ENCODE peak calls at places on chromosomes 16 and 17, in six cellular contexts. X is Calu3, W is WTC11, U is spleen, Z is AG09309, C is IMR-90. M is an unnamed sample.

GRCh38 chr16:87053016-87053982 is 263.9 kb downstream of the C16orf95 start:
- DNase-seq in X (no peak), W (peak; percentile 45), U (no peak), Z (no peak), C (no peak), M (no peak)

GRCh38 chr17:20273741-20274500 is 193.4 kb downstream of the LGALS9B start:
- DNase-seq in X (no peak), W (no peak), U (no peak), Z (no peak), C (no peak), M (no peak)

GRCh38 chr17:41325126-41325525 is 9.6 kb upstream of the KRTAP17-1 start:
- DNase-seq in X (no peak), W (no peak), U (no peak), Z (no peak), C (no peak), M (no peak)

GRCh38 chr16:80084614-80085013 is 456.2 kb upstream of the DYNLRB2 start:
- DNase-seq in X (peak; percentile 21), W (peak; percentile 51), U (no peak), Z (peak; percentile 18), C (no peak), M (peak; percentile 61)

GRCh38 chr16:72793716-72794115 is 254.2 kb downstream of the ZFHX3 start:
- DNase-seq in X (no peak), W (no peak), U (no peak), Z (no peak), C (no peak), M (no peak)

GRCh38 chr17:78963378-78963777 is 16.3 kb downstream of the LGALS3BP start:
- DNase-seq in X (no peak), W (no peak), U (no peak), Z (no peak), C (no peak), M (no peak)

GRCh38 chr17:1554751-1555617 is 7.6 kb downstream of the PITPNA start:
- DNase-seq in X (no peak), W (no peak), U (peak; percentile 54), Z (no peak), C (no peak), M (no peak)

GRCh38 chr17:32953062-32953461 is 25.1 kb downstream of the TMEM98 start:
- DNase-seq in X (no peak), W (no peak), U (no peak), Z (no peak), C (no peak), M (no peak)

GRCh38 chr17:78414178-78415162 is 36.0 kb downstream of the PGS1 start:
- DNase-seq in X (no peak), W (no peak), U (peak; percentile 85), Z (no peak), C (no peak), M (no peak)

GRCh38 chr17:2172447-2172938 is 117.6 kb downstream of the HIC1 start:
- DNase-seq in X (no peak), W (no peak), U (no peak), Z (no peak), C (peak; percentile 92), M (no peak)

GRCh38 chr16:68078726-68079615 is 6.2 kb upstream of the NFATC3 start:
- DNase-seq in X (no peak), W (no peak), U (no peak), Z (no peak), C (no peak), M (no peak)

GRCh38 chr17:65074778-65075250 is 18.3 kb upstream of the GNA13 start:
- DNase-seq in X (no peak), W (no peak), U (peak; percentile 86), Z (no peak), C (peak; percentile 68), M (no peak)

GRCh38 chr17:18195246-18195645 is 11.6 kb downstream of the ALKBH5 start:
- DNase-seq in X (no peak), W (no peak), U (no peak), Z (no peak), C (no peak), M (no peak)

GRCh38 chr17:62781826-62782225 is 26.3 kb downstream of the MARCHF10 start:
- DNase-seq in X (no peak), W (no peak), U (no peak), Z (no peak), C (peak; percentile 36), M (peak; percentile 95)

GRCh38 chr17:32319548-32319905 is 22.4 kb downstream of the C17orf75 start:
- DNase-seq in X (peak; percentile 86), W (peak; percentile 93), U (peak; percentile 91), Z (no peak), C (peak; percentile 41), M (peak; percentile 71)

GRCh38 chr16:87747626-87748025 is 18.2 kb downstream of the KLHDC4 start:
- DNase-seq in X (no peak), W (peak; percentile 33), U (no peak), Z (no peak), C (no peak), M (no peak)

GRCh38 chr17:40331743-40332641 is 23.0 kb downstream of the RARA start:
- DNase-seq in X (peak; percentile 87), W (no peak), U (peak; percentile 92), Z (no peak), C (no peak), M (peak; percentile 89)

GRCh38 chr17:47980516-47980915 is 9.6 kb downstream of the CDK5RAP3 start:
- DNase-seq in X (no peak), W (no peak), U (no peak), Z (no peak), C (no peak), M (no peak)

GRCh38 chr17:27563532-27563931 is 67.5 kb upstream of the LGALS9 start:
- DNase-seq in X (no peak), W (no peak), U (peak; percentile 46), Z (no peak), C (no peak), M (no peak)

GRCh38 chr17:66250686-66251085 is 21.5 kb upstream of the APOH start:
- DNase-seq in X (no peak), W (no peak), U (no peak), Z (no peak), C (no peak), M (no peak)

GRCh38 chr17:66260688-66261087 is 31.5 kb upstream of the APOH start:
- DNase-seq in X (no peak), W (no peak), U (no peak), Z (no peak), C (no peak), M (no peak)

GRCh38 chr17:66260265-66260664 is 31.1 kb upstream of the APOH start:
- DNase-seq in X (no peak), W (no peak), U (no peak), Z (no peak), C (no peak), M (no peak)

GRCh38 chr17:66255527-66255971 is 26.3 kb upstream of the APOH start:
- DNase-seq in X (no peak), W (no peak), U (no peak), Z (no peak), C (no peak), M (no peak)

DNA sequence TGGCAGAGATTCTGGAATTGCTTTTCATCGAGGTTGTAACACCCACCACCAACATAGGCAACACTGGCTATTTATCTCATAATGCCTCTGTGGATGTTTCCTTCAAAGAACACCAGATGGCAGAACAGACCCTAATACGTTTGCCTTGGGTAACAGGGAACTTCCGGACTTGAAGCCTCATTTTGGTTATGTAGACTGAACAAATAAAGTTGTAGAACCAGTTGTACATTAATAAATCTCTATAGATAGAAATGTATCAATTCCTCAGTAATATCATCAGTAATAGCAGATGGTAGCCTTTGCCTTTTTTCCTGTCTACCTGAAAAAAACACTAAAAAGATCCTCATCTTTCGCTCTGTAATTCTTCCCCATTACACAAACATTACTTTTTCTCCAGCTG is 25.9 kb upstream of the APOH start:
- DNase-seq in X (peak; percentile 39), W (no peak), U (no peak), Z (no peak), C (peak; percentile 83), M (peak; percentile 82)
- TF ChIP-seq CTCF in X (peak; percentile 73), W (peak; percentile 34), U (peak; percentile 78), Z (peak; percentile 72), C (peak; percentile 90), M (peak; percentile 72)

DNA sequence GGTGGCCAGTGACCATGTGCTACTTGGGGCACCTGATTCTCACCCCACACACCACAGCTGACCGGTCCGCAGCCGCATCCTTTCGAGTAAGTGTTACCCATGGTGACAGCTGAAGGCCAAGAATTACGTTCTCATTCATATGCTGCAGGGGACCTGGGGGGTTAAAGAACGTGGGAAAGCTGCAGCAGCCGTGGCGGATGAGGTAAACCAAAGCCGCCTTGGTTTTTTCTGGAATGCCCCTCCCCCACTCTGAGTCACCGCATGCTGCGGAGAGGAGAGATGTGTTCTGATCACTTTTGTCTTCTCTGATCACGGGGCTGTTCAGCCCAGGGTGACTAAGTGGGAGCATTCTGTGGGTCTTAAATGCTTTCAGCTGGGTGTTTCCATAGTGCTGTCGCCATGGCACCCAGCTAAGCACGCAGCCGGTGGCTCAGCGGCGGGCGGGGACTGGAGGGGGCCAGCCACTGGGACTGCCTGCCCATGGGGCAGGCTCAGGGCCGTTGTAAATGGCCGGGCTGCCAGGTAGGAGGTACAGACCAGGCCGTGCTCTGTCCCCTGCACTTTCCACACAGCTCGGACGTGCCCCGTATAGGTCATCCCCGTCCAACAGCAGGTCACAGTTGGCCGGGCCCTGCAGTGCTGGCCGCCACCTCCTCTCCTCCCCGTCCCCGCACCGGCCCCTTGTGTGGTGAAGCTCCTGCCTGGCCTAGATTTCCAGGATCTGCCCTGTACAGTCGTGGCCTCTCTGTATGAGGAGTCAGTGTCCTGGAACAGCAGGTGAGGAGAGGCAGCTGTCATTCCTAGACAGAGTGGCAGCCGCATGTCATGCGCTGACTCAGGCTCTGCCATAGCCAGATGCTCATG is 60.0 kb downstream of the BAIAP2 start:
- DNase-seq in X (peak; percentile 81), W (peak; percentile 75), U (no peak), Z (peak; percentile 99), C (peak; percentile 100), M (peak; percentile 98)
- TF ChIP-seq CTCF in X (no peak), W (no peak), U (no peak), Z (no peak), C (peak; percentile 8), M (no peak)

GRCh38 chr16:86044881-86045600 is 146.1 kb downstream of the IRF8 start:
- DNase-seq in X (no peak), W (no peak), U (peak; percentile 73), Z (no peak), C (no peak), M (no peak)
- TF ChIP-seq CTCF in X (no peak), W (no peak), U (no peak), Z (no peak), C (no peak), M (no peak)

DNA sequence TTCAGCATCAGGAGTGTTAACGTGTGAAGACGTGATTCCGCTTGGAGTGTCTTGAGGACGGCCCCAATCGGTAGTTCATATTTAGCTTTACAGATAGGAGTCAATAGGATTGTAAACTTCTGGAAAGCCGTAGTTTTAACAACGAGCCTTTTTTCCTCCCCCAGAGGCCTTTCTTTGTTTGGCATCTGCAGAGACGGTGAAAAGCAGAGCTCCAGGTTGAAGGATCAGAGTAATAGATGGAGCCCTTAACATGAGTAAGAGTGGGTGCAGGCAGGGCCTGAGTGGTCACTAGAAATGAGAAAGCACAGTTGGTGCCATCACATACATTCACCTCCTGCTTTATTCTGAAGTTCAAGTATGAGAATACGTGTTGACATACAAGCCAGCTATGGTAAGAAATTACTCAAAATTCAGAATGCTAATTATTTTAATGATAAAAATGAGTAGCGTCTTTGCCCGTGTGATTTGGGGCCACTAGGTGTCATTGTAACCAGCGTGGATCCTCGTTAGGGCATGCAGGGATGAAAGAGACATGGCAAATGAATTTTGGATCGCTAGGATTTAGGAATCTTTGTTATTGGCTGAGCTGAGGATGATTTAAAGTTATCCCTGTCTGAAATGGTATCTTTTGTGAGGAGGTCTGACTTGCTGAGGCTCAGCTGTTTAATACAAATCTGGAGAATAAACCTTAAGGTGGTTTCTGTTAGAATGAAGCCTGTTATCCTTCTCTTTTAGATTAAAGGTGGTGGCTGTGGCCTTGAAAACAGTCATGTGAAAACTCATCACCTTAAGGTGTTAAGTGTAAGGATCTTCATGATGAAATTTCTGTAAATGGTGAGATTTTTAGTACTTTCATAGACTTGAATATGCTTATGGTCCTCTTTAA is 18.6 kb downstream of the PRCD start:
- DNase-seq in X (no peak), W (no peak), U (no peak), Z (no peak), C (peak; percentile 20), M (no peak)
- TF ChIP-seq CTCF in X (peak; percentile 44), W (no peak), U (no peak), Z (peak; percentile 54), C (peak; percentile 55), M (peak; percentile 43)

M was measured in MCF 10A.